ENCODE peak calls at places on chromosomes 4 and X, in ten cellular contexts. One of them, this sample, is unnamed.

GRCh38 chrX:9789555-9789954 is 3.3 kb downstream of the SHROOM2 start:
- DNase-seq in neural progenitor cell: peak
- DNase-seq in NCI-H1694 treated with DMSO at 0.1 percent for 48 hours: no peak
- DNase-seq in stimulated activated CD4-positive, alpha-beta T cell treated with anti-CD3 and anti-CD28 coated beads, TNF-alpha, amount 100 ng/mL, for 4 hours: no peak
- DNase-seq in NCI-H2029 treated with DMSO at 0.1 percent for 48 hours: no peak
- DNase-seq in effector memory CD4-positive, alpha-beta T cell: no peak
- DNase-seq in activated CD4-positive, alpha-beta T cell treated with anti-CD3 and anti-CD28 coated beads, Interleukin-2, amount 50 U/mL, for 1 hour: no peak
- DNase-seq in cardiac fibroblast: no peak
- DNase-seq in cardiac muscle cell: no peak
- DNase-seq in naive thymus-derived CD4-positive, alpha-beta T cell: no peak
- DNase-seq in this sample: no peak

GRCh38 chr4:40515398-40516293 is 114.0 kb downstream of the RBM47 start:
- DNase-seq in neural progenitor cell: peak
- DNase-seq in NCI-H1694 treated with DMSO at 0.1 percent for 48 hours: no peak
- DNase-seq in stimulated activated CD4-positive, alpha-beta T cell treated with anti-CD3 and anti-CD28 coated beads, TNF-alpha, amount 100 ng/mL, for 4 hours: no peak
- DNase-seq in NCI-H2029 treated with DMSO at 0.1 percent for 48 hours: no peak
- DNase-seq in effector memory CD4-positive, alpha-beta T cell: no peak
- DNase-seq in activated CD4-positive, alpha-beta T cell treated with anti-CD3 and anti-CD28 coated beads, Interleukin-2, amount 50 U/mL, for 1 hour: no peak
- DNase-seq in cardiac fibroblast: peak
- DNase-seq in cardiac muscle cell: no peak
- DNase-seq in naive thymus-derived CD4-positive, alpha-beta T cell: no peak
- DNase-seq in this sample: no peak

GRCh38 chr4:83054928-83055327 is 19.9 kb downstream of the COPS4 start:
- DNase-seq in neural progenitor cell: no peak
- DNase-seq in NCI-H1694 treated with DMSO at 0.1 percent for 48 hours: peak
- DNase-seq in stimulated activated CD4-positive, alpha-beta T cell treated with anti-CD3 and anti-CD28 coated beads, TNF-alpha, amount 100 ng/mL, for 4 hours: no peak
- DNase-seq in NCI-H2029 treated with DMSO at 0.1 percent for 48 hours: no peak
- DNase-seq in effector memory CD4-positive, alpha-beta T cell: no peak
- DNase-seq in activated CD4-positive, alpha-beta T cell treated with anti-CD3 and anti-CD28 coated beads, Interleukin-2, amount 50 U/mL, for 1 hour: no peak
- DNase-seq in cardiac fibroblast: peak
- DNase-seq in cardiac muscle cell: no peak
- DNase-seq in naive thymus-derived CD4-positive, alpha-beta T cell: no peak
- DNase-seq in this sample: no peak

GRCh38 chr4:2930821-2931764 is 32.1 kb downstream of the NOP14 start:
- DNase-seq in neural progenitor cell: no peak
- DNase-seq in NCI-H1694 treated with DMSO at 0.1 percent for 48 hours: no peak
- DNase-seq in stimulated activated CD4-positive, alpha-beta T cell treated with anti-CD3 and anti-CD28 coated beads, TNF-alpha, amount 100 ng/mL, for 4 hours: no peak
- DNase-seq in NCI-H2029 treated with DMSO at 0.1 percent for 48 hours: peak
- DNase-seq in effector memory CD4-positive, alpha-beta T cell: no peak
- DNase-seq in activated CD4-positive, alpha-beta T cell treated with anti-CD3 and anti-CD28 coated beads, Interleukin-2, amount 50 U/mL, for 1 hour: no peak
- DNase-seq in cardiac fibroblast: no peak
- DNase-seq in cardiac muscle cell: no peak
- DNase-seq in naive thymus-derived CD4-positive, alpha-beta T cell: no peak
- DNase-seq in this sample: no peak

GRCh38 chr4:156999175-156999517 is 27.5 kb upstream of the PDGFC start:
- DNase-seq in neural progenitor cell: no peak
- DNase-seq in NCI-H1694 treated with DMSO at 0.1 percent for 48 hours: no peak
- DNase-seq in stimulated activated CD4-positive, alpha-beta T cell treated with anti-CD3 and anti-CD28 coated beads, TNF-alpha, amount 100 ng/mL, for 4 hours: no peak
- DNase-seq in NCI-H2029 treated with DMSO at 0.1 percent for 48 hours: no peak
- DNase-seq in effector memory CD4-positive, alpha-beta T cell: no peak
- DNase-seq in activated CD4-positive, alpha-beta T cell treated with anti-CD3 and anti-CD28 coated beads, Interleukin-2, amount 50 U/mL, for 1 hour: no peak
- DNase-seq in cardiac fibroblast: peak
- DNase-seq in cardiac muscle cell: peak
- DNase-seq in naive thymus-derived CD4-positive, alpha-beta T cell: no peak
- DNase-seq in this sample: no peak

GRCh38 chr4:123564758-123565346 is 168.3 kb downstream of the SPRY1 start:
- DNase-seq in neural progenitor cell: peak
- DNase-seq in NCI-H1694 treated with DMSO at 0.1 percent for 48 hours: peak
- DNase-seq in stimulated activated CD4-positive, alpha-beta T cell treated with anti-CD3 and anti-CD28 coated beads, TNF-alpha, amount 100 ng/mL, for 4 hours: peak
- DNase-seq in NCI-H2029 treated with DMSO at 0.1 percent for 48 hours: peak
- DNase-seq in effector memory CD4-positive, alpha-beta T cell: no peak
- DNase-seq in activated CD4-positive, alpha-beta T cell treated with anti-CD3 and anti-CD28 coated beads, Interleukin-2, amount 50 U/mL, for 1 hour: peak
- DNase-seq in cardiac fibroblast: peak
- DNase-seq in cardiac muscle cell: peak
- DNase-seq in naive thymus-derived CD4-positive, alpha-beta T cell: peak
- DNase-seq in this sample: no peak

GRCh38 chr4:3047464-3048286 is 26.7 kb downstream of the HTT-AS start:
- DNase-seq in neural progenitor cell: peak
- DNase-seq in NCI-H1694 treated with DMSO at 0.1 percent for 48 hours: no peak
- DNase-seq in stimulated activated CD4-positive, alpha-beta T cell treated with anti-CD3 and anti-CD28 coated beads, TNF-alpha, amount 100 ng/mL, for 4 hours: peak
- DNase-seq in NCI-H2029 treated with DMSO at 0.1 percent for 48 hours: peak
- DNase-seq in effector memory CD4-positive, alpha-beta T cell: peak
- DNase-seq in activated CD4-positive, alpha-beta T cell treated with anti-CD3 and anti-CD28 coated beads, Interleukin-2, amount 50 U/mL, for 1 hour: peak
- DNase-seq in cardiac fibroblast: peak
- DNase-seq in cardiac muscle cell: peak
- DNase-seq in naive thymus-derived CD4-positive, alpha-beta T cell: peak
- DNase-seq in this sample: no peak

GRCh38 chr4:174316954-174317353 is 33.2 kb downstream of the CEP44 start:
- DNase-seq in neural progenitor cell: no peak
- DNase-seq in NCI-H1694 treated with DMSO at 0.1 percent for 48 hours: no peak
- DNase-seq in stimulated activated CD4-positive, alpha-beta T cell treated with anti-CD3 and anti-CD28 coated beads, TNF-alpha, amount 100 ng/mL, for 4 hours: no peak
- DNase-seq in NCI-H2029 treated with DMSO at 0.1 percent for 48 hours: no peak
- DNase-seq in effector memory CD4-positive, alpha-beta T cell: no peak
- DNase-seq in activated CD4-positive, alpha-beta T cell treated with anti-CD3 and anti-CD28 coated beads, Interleukin-2, amount 50 U/mL, for 1 hour: no peak
- DNase-seq in cardiac fibroblast: peak
- DNase-seq in cardiac muscle cell: no peak
- DNase-seq in naive thymus-derived CD4-positive, alpha-beta T cell: no peak
- DNase-seq in this sample: no peak

GRCh38 chrX:53000447-53001208 is 42.3 kb upstream of the FAM156A start:
- DNase-seq in neural progenitor cell: no peak
- DNase-seq in NCI-H1694 treated with DMSO at 0.1 percent for 48 hours: no peak
- DNase-seq in stimulated activated CD4-positive, alpha-beta T cell treated with anti-CD3 and anti-CD28 coated beads, TNF-alpha, amount 100 ng/mL, for 4 hours: no peak
- DNase-seq in NCI-H2029 treated with DMSO at 0.1 percent for 48 hours: no peak
- DNase-seq in effector memory CD4-positive, alpha-beta T cell: no peak
- DNase-seq in activated CD4-positive, alpha-beta T cell treated with anti-CD3 and anti-CD28 coated beads, Interleukin-2, amount 50 U/mL, for 1 hour: no peak
- DNase-seq in cardiac fibroblast: peak
- DNase-seq in cardiac muscle cell: no peak
- DNase-seq in naive thymus-derived CD4-positive, alpha-beta T cell: no peak
- DNase-seq in this sample: no peak

GRCh38 chr4:165428957-165429356 is 50.1 kb downstream of the CPE start:
- DNase-seq in neural progenitor cell: no peak
- DNase-seq in NCI-H1694 treated with DMSO at 0.1 percent for 48 hours: no peak
- DNase-seq in stimulated activated CD4-positive, alpha-beta T cell treated with anti-CD3 and anti-CD28 coated beads, TNF-alpha, amount 100 ng/mL, for 4 hours: no peak
- DNase-seq in NCI-H2029 treated with DMSO at 0.1 percent for 48 hours: no peak
- DNase-seq in effector memory CD4-positive, alpha-beta T cell: no peak
- DNase-seq in activated CD4-positive, alpha-beta T cell treated with anti-CD3 and anti-CD28 coated beads, Interleukin-2, amount 50 U/mL, for 1 hour: no peak
- DNase-seq in cardiac fibroblast: no peak
- DNase-seq in cardiac muscle cell: no peak
- DNase-seq in naive thymus-derived CD4-positive, alpha-beta T cell: no peak
- DNase-seq in this sample: no peak

GRCh38 chrX:123184858-123185251 is 777 bp downstream of the GRIA3 start:
- DNase-seq in neural progenitor cell: peak
- DNase-seq in NCI-H1694 treated with DMSO at 0.1 percent for 48 hours: no peak
- DNase-seq in stimulated activated CD4-positive, alpha-beta T cell treated with anti-CD3 and anti-CD28 coated beads, TNF-alpha, amount 100 ng/mL, for 4 hours: no peak
- DNase-seq in NCI-H2029 treated with DMSO at 0.1 percent for 48 hours: no peak
- DNase-seq in effector memory CD4-positive, alpha-beta T cell: no peak
- DNase-seq in activated CD4-positive, alpha-beta T cell treated with anti-CD3 and anti-CD28 coated beads, Interleukin-2, amount 50 U/mL, for 1 hour: no peak
- DNase-seq in cardiac fibroblast: no peak
- DNase-seq in cardiac muscle cell: peak
- DNase-seq in naive thymus-derived CD4-positive, alpha-beta T cell: no peak
- DNase-seq in this sample: no peak

GRCh38 chr4:105145059-105145912 is 1.4 kb upstream of the TET2 start:
- DNase-seq in neural progenitor cell: no peak
- DNase-seq in NCI-H1694 treated with DMSO at 0.1 percent for 48 hours: no peak
- DNase-seq in stimulated activated CD4-positive, alpha-beta T cell treated with anti-CD3 and anti-CD28 coated beads, TNF-alpha, amount 100 ng/mL, for 4 hours: no peak
- DNase-seq in NCI-H2029 treated with DMSO at 0.1 percent for 48 hours: no peak
- DNase-seq in effector memory CD4-positive, alpha-beta T cell: no peak
- DNase-seq in activated CD4-positive, alpha-beta T cell treated with anti-CD3 and anti-CD28 coated beads, Interleukin-2, amount 50 U/mL, for 1 hour: no peak
- DNase-seq in cardiac fibroblast: no peak
- DNase-seq in cardiac muscle cell: peak
- DNase-seq in naive thymus-derived CD4-positive, alpha-beta T cell: peak
- DNase-seq in this sample: no peak

GRCh38 chr4:33323393-33323792 is 2603.2 kb downstream of the PCDH7 start:
- DNase-seq in neural progenitor cell: no peak
- DNase-seq in NCI-H1694 treated with DMSO at 0.1 percent for 48 hours: no peak
- DNase-seq in stimulated activated CD4-positive, alpha-beta T cell treated with anti-CD3 and anti-CD28 coated beads, TNF-alpha, amount 100 ng/mL, for 4 hours: no peak
- DNase-seq in NCI-H2029 treated with DMSO at 0.1 percent for 48 hours: no peak
- DNase-seq in effector memory CD4-positive, alpha-beta T cell: no peak
- DNase-seq in activated CD4-positive, alpha-beta T cell treated with anti-CD3 and anti-CD28 coated beads, Interleukin-2, amount 50 U/mL, for 1 hour: no peak
- DNase-seq in cardiac fibroblast: no peak
- DNase-seq in cardiac muscle cell: no peak
- DNase-seq in naive thymus-derived CD4-positive, alpha-beta T cell: no peak
- DNase-seq in this sample: no peak